ENCODE peak calls at places on chromosome 4, in seven cellular contexts. A, I, Y, S, E, Q and B are unnamed samples.

GRCh38 chr4:86386201-86386600 is 26.3 kb upstream of the MAPK10 start:
- DNase-seq in A (no peak), I (no peak), Y (no peak), S (no peak), E (no peak), Q (no peak), B (no peak)

GRCh38 chr4:66294626-66295025 is 624.3 kb upstream of the EPHA5 start:
- DNase-seq in A (no peak), I (no peak), Y (no peak), S (peak; percentile 32), E (no peak), Q (no peak), B (no peak)

GRCh38 chr4:185238750-185239149 is 29.4 kb downstream of the SNX25 start:
- DNase-seq in A (no peak), I (no peak), Y (no peak), S (no peak), E (no peak), Q (no peak), B (no peak)

GRCh38 chr4:185395255-185395955 is at the start of gene LRP2BP:
- DNase-seq in A (no peak), I (no peak), Y (no peak), S (no peak), E (no peak), Q (no peak), B (no peak)

GRCh38 chr4:147969573-147969972 is 237.7 kb downstream of the ARHGAP10 start:
- DNase-seq in A (no peak), I (no peak), Y (no peak), S (no peak), E (no peak), Q (no peak), B (no peak)

GRCh38 chr4:158787718-158788441 is 19.1 kb downstream of the FNIP2 start:
- DNase-seq in A (no peak), I (no peak), Y (no peak), S (no peak), E (no peak), Q (no peak), B (no peak)

GRCh38 chr4:102503831-102504786 is 3.0 kb downstream of the NFKB1 start:
- DNase-seq in A (no peak), I (no peak), Y (no peak), S (no peak), E (no peak), Q (no peak), B (no peak)

GRCh38 chr4:118221193-118221800 is 131.5 kb downstream of the PRSS12 start:
- DNase-seq in A (no peak), I (no peak), Y (no peak), S (no peak), E (no peak), Q (no peak), B (no peak)

GRCh38 chr4:113433116-113433515 is 328.4 kb downstream of the CAMK2D start:
- DNase-seq in A (no peak), I (no peak), Y (no peak), S (no peak), E (no peak), Q (no peak), B (no peak)

GRCh38 chr4:7435411-7436095 is 823 bp upstream of the PSAPL1 start:
- DNase-seq in A (no peak), I (no peak), Y (no peak), S (no peak), E (no peak), Q (peak; percentile 59), B (no peak)

GRCh38 chr4:136650541-136651277 is 881.6 kb downstream of the PCDH18 start:
- DNase-seq in A (no peak), I (no peak), Y (no peak), S (peak; percentile 62), E (no peak), Q (no peak), B (peak; percentile 91)

GRCh38 chr4:54091637-54092404 is 8.1 kb upstream of the GSX2 start:
- DNase-seq in A (peak; percentile 74), I (peak; percentile 62), Y (peak; percentile 55), S (peak; percentile 86), E (peak; percentile 64), Q (peak; percentile 95), B (peak; percentile 62)

GRCh38 chr4:122045533-122045932 is 93.7 kb upstream of the TRPC3 start:
- DNase-seq in A (no peak), I (no peak), Y (no peak), S (peak; percentile 72), E (no peak), Q (no peak), B (peak; percentile 96)

GRCh38 chr4:143348233-143349077 is 11.8 kb downstream of the GAB1 start:
- DNase-seq in A (no peak), I (no peak), Y (no peak), S (no peak), E (no peak), Q (no peak), B (no peak)

GRCh38 chr4:124105212-124105611 is 607.3 kb downstream of the ANKRD50 start:
- DNase-seq in A (no peak), I (no peak), Y (no peak), S (no peak), E (no peak), Q (no peak), B (no peak)

GRCh38 chr4:47061435-47061834 is 30.1 kb downstream of the GABRB1 start:
- DNase-seq in A (no peak), I (no peak), Y (no peak), S (no peak), E (no peak), Q (no peak), B (no peak)

GRCh38 chr4:183876268-183876934 is 28.7 kb upstream of the STOX2 start:
- DNase-seq in A (no peak), I (no peak), Y (no peak), S (no peak), E (no peak), Q (no peak), B (peak; percentile 92)

GRCh38 chr4:93764647-93765246 is 63.8 kb upstream of the ATOH1 start:
- DNase-seq in A (no peak), I (no peak), Y (no peak), S (peak; percentile 30), E (no peak), Q (no peak), B (peak; percentile 35)

GRCh38 chr4:183362036-183362435 is 39.8 kb upstream of the CLDN24 start:
- DNase-seq in A (no peak), I (no peak), Y (no peak), S (no peak), E (no peak), Q (no peak), B (no peak)